ENCODE peak calls at places on chromosome 3, in five cellular contexts. M is A549, R is GM12878, F is IMR-90, L is H1. O is an unnamed sample.

GRCh38 chr3:115855911-115856310 is 232.6 kb downstream of the GAP43 start:
- DNase-seq in L (no peak), R (no peak), M (no peak), F (peak), O (no peak)

GRCh38 chr3:197258168-197258755 is 40.1 kb downstream of the DLG1 start:
- DNase-seq in F (no peak), L (no peak), M (no peak), R (no peak), O (no peak)

GRCh38 chr3:47996440-47996839 is 19.8 kb downstream of the MAP4 start:
- DNase-seq in M (no peak), R (no peak), F (no peak), L (no peak), O (no peak)

GRCh38 chr3:68973635-68974034 is 39.8 kb downstream of the EOGT start:
- DNase-seq in M (no peak), L (no peak), R (no peak), F (no peak), O (no peak)

GRCh38 chr3:152073267-152073666 is 195.5 kb upstream of the MBNL1 start:
- DNase-seq in M (no peak), L (no peak), F (peak), R (no peak), O (peak)

GRCh38 chr3:57959407-57960173 is 48.6 kb upstream of the FLNB start:
- DNase-seq in F (peak), R (no peak), M (no peak), L (no peak), O (peak)

GRCh38 chr3:127011270-127011992 is 28.5 kb downstream of the PLXNA1 start:
- DNase-seq in L (no peak), F (peak), R (no peak), M (no peak), O (no peak)

GRCh38 chr3:119912220-119912619 is 130.3 kb downstream of the NR1I2 start:
- DNase-seq in L (no peak), M (no peak), R (no peak), F (no peak), O (no peak)

GRCh38 chr3:57961177-57961827 is 46.9 kb upstream of the FLNB start:
- DNase-seq in M (no peak), L (no peak), R (no peak), F (no peak), O (no peak)

GRCh38 chr3:184209146-184209923 is 20.1 kb upstream of the VWA5B2 start:
- DNase-seq in M (no peak), L (no peak), R (no peak), F (no peak), O (no peak)

GRCh38 chr3:184771158-184771730 is 40.7 kb upstream of the VPS8 start:
- DNase-seq in M (no peak), R (no peak), F (no peak), L (no peak), O (no peak)

GRCh38 chr3:9820944-9821343 is 10.9 kb downstream of the TTLL3 start:
- DNase-seq in L (no peak), M (no peak), F (peak), R (no peak), O (peak)

GRCh38 chr3:4504340-4505261 is 11.5 kb downstream of the ITPR1 start:
- DNase-seq in L (no peak), M (no peak), F (no peak), R (no peak), O (no peak)

GRCh38 chr3:4508048-4508981 is 15.2 kb downstream of the ITPR1 start:
- DNase-seq in L (no peak), R (peak), F (no peak), M (no peak), O (no peak)

GRCh38 chr3:4505688-4506558 is 12.8 kb downstream of the ITPR1 start:
- DNase-seq in R (no peak), M (no peak), F (no peak), L (no peak), O (no peak)

GRCh38 chr3:4507010-4507596 is 14.0 kb downstream of the ITPR1 start:
- DNase-seq in L (no peak), R (no peak), M (no peak), F (peak), O (no peak)

DNA sequence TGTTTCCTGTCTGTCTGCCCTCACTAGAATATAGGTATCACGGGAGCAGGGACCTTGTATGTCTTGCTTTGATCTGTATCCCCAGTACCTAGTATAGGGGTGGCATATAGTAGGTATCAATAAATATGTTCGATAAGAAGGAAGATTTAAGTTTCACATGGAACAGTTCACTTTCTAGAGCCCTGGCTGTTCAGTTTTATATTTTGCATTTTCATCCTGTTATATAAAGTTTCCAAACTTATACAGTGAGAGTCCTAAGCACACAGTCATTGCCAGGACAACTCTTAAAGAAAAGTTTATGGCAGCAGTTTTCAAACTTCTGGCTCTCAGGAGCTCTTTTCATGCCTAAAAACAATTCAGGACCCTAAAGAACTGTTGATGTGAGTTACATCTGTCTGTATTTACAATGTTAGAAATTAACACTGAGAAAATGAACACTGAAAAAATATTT is 13.4 kb downstream of the ITPR1 start:
- DNase-seq in F (no peak), M (no peak), R (no peak), L (no peak), O (no peak)
- H3K4me2 ChIP-seq in F (no peak), M (no peak), R (peak), L (no peak), O (no peak)

GRCh38 chr3:52120576-52121458 is 33.4 kb downstream of the POC1A start:
- DNase-seq in F (no peak), M (no peak), R (no peak), L (no peak), O (peak)
- TF ChIP-seq POLR2A in F (no peak), M (no peak), R (no peak), L (no peak), O (no peak)

DNA sequence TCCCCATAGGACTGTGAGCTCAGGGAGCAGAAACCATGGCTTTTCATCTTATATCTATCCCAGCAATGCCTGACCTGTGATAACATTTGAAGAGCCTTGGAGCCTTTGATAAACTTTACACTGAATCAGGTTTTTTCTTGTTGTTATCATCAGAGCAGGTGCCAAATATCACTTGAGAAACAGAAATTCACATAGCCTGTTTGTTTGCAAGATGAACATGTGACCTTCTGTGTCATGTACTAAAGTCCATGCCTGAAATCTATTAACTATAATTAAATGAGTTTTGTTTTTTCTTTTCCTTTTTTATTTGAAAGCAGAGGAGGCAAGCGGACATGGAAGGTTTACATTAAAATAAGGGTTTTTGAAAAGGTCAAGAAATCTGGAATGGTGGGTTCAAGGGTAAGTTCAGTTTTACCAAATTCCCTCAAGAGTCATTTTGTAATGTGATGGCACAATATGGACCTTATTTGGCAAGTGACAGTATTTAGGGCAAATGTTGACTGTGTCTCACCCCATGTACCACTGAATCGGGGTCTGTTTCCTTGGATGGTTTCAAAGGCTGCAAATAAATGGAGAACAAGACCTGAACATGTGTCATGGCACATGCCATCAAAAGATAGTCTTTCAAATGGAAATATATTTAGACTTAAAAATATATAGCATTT is 90.7 kb downstream of the NEK10 start:
- DNase-seq in L (no peak), M (no peak), F (no peak), R (no peak), O (no peak)
- H3K4me2 ChIP-seq in L (no peak), M (no peak), F (no peak), R (no peak), O (no peak)

DNA sequence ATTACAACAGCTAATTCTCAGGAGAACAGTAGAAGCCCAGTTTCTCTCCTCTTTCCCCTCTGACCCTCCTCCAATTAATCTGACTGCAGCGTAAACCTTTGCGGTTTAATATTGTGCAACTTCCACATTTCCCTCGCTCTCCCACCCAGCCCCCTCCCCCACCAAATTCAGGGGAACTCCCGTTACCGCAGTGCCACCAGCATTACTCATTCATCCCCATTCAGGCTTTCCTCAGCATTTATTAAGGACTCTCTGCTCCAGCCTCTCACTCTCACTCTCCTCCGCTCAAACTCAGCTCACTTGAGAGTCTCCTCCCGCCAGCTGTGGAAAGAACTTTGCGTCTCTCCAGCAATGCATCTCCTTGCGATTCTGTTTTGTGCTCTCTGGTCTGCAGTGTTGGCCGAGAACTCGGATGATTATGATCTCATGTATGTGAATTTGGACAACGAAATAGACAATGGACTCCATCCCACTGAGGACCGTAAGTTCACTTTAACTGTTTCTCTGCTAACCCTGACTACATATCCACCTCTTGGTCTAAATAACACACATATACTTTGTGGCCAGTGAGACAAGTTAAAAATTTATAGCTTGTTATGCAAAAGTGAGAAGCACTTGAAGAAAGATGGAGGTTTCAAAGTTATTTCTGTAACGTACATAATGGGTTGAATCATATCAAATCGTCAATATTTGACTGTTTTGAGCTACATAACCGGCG is at the start of gene PTX3:
- DNase-seq in M (no peak), F (peak), R (no peak), L (no peak), O (peak)
- TF ChIP-seq POLR2A in M (no peak), F (peak), R (no peak), L (no peak), O (peak)

GRCh38 chr3:155553800-155554199 is 191.1 kb downstream of the PLCH1 start:
- DNase-seq in R (no peak), F (no peak), L (no peak), M (no peak), O (no peak)

GRCh38 chr3:155549087-155549486 is 195.8 kb downstream of the PLCH1 start:
- DNase-seq in R (no peak), F (no peak), M (no peak), L (no peak), O (no peak)

GRCh38 chr3:155554777-155555445 is 190.0 kb downstream of the PLCH1 start:
- DNase-seq in R (peak), F (no peak), M (peak), L (no peak), O (no peak)

GRCh38 chr3:155548194-155548593 is 196.7 kb downstream of the PLCH1 start:
- DNase-seq in R (no peak), F (no peak), M (no peak), L (no peak), O (no peak)

GRCh38 chr3:155550386-155550785 is 194.5 kb downstream of the PLCH1 start:
- DNase-seq in L (no peak), R (no peak), F (no peak), M (no peak), O (no peak)
- H3K4me2 ChIP-seq in L (no peak), R (no peak), F (no peak), M (no peak), O (no peak)